ENCODE peak calls at places on chromosome 19, in four cellular contexts. E is central memory CD8-positive, alpha-beta T cell; T is T-helper 17 cell; Y is activated T-cell treated with anti-CD3 and anti-CD28 coated beads, Interleukin-2, amount 50 U/mL, for 4 hours. X is an unnamed sample.

GRCh38 chr19:6752257-6753177 is 13.0 kb downstream of the TRIP10 start:
- ATAC-seq in Y (no peak), T (no peak), E (no peak), X (no peak)

GRCh38 chr19:31261019-31261595 is 88.1 kb downstream of the TSHZ3 start:
- ATAC-seq in Y (no peak), E (no peak), T (no peak), X (no peak)

GRCh38 chr19:39197808-39198207 is 1.0 kb downstream of the NCCRP1 start:
- ATAC-seq in Y (no peak), E (no peak), T (no peak), X (no peak)

GRCh38 chr19:4206818-4207484 is 22.4 kb upstream of the EBI3 start:
- ATAC-seq in E (no peak), T (no peak), Y (no peak), X (no peak)

GRCh38 chr19:8421484-8422461 is 8.7 kb downstream of the MARCHF2 start:
- ATAC-seq in T (no peak), E (no peak), Y (no peak), X (no peak)

GRCh38 chr19:14475251-14476073 is at the start of gene PTGER1:
- ATAC-seq in Y (peak; percentile 56), T (peak; percentile 27), E (peak; percentile 17), X (no peak)

GRCh38 chr19:34838753-34839431 is 65.9 kb upstream of the ZNF599 start:
- ATAC-seq in T (no peak), Y (peak; percentile 66), E (no peak), X (no peak)

GRCh38 chr19:16463991-16464575 is 7.7 kb downstream of the EPS15L1 start:
- ATAC-seq in T (no peak), E (no peak), Y (no peak), X (no peak)

GRCh38 chr19:10286803-10287737 is at the start of gene ICAM4:
- ATAC-seq in T (peak; percentile 21), E (no peak), Y (no peak), X (peak; percentile 69)

GRCh38 chr19:41939861-41940442 is 11.7 kb upstream of the ERFL start:
- ATAC-seq in E (no peak), Y (peak; percentile 19), T (peak; percentile 27), X (peak; percentile 66)

GRCh38 chr19:54388803-54389144 is 24.0 kb upstream of the LAIR1 start:
- ATAC-seq in E (no peak), Y (no peak), T (no peak), X (peak; percentile 57)

GRCh38 chr19:17725422-17726078 is 6.3 kb downstream of the MAP1S start:
- ATAC-seq in T (no peak), E (no peak), Y (no peak), X (peak; percentile 25)

GRCh38 chr19:8576273-8576993 is 809 bp downstream of the MYO1F start:
- ATAC-seq in Y (peak; percentile 25), T (peak; percentile 38), E (peak; percentile 21), X (peak; percentile 69)

GRCh38 chr19:40464059-40465024 is 1.2 kb downstream of the BLVRB start:
- ATAC-seq in E (no peak), T (no peak), Y (no peak), X (no peak)

GRCh38 chr19:1904385-1905070 is 671 bp upstream of the ADAT3 start:
- ATAC-seq in T (no peak), Y (no peak), E (no peak), X (peak; percentile 50)

GRCh38 chr19:32720216-32720935 is 809 bp downstream of the TDRD12 start:
- ATAC-seq in E (no peak), Y (no peak), T (no peak), X (peak; percentile 61)

GRCh38 chr19:34360354-34360909 is 4.6 kb upstream of the GPI start:
- ATAC-seq in T (no peak), E (no peak), Y (no peak), X (no peak)

GRCh38 chr19:5828661-5829566 is 10.6 kb downstream of the FUT6 start:
- ATAC-seq in T (no peak), Y (no peak), E (no peak), X (no peak)

GRCh38 chr19:34707661-34708060 is 26.4 kb upstream of the ZNF181 start:
- ATAC-seq in Y (no peak), E (no peak), T (no peak), X (no peak)

GRCh38 chr19:35328851-35329285 is at the start of gene CD22:
- ATAC-seq in Y (peak; percentile 34), E (no peak), T (peak; percentile 59), X (peak; percentile 83)

GRCh38 chr19:32824906-32825608 is 44.5 kb downstream of the SLC7A9 start:
- ATAC-seq in Y (no peak), E (no peak), T (no peak), X (no peak)

X was measured in stimulated activated memory B cell treated with anti-CD40 and anti-IgM and Interleukin-4, amounts not matched to agents 10 μg/mL and 1 μg/mL and 100 μg/mL, for 72 hours.